ENCODE peak calls at places on chromosomes 13 and 19, in four cellular contexts. U is NT2/D1, X is left ventricle myocardium inferior, M is pancreas. C is an unnamed sample.

GRCh38 chr19:47560999-47561398 is 11.9 kb downstream of the ZNF541 start:
- DNase-seq in U (no peak), X (no peak), M (no peak), C (no peak)

GRCh38 chr13:65917731-65918130 is 1312.4 kb downstream of the PCDH9 start:
- DNase-seq in U (no peak), X (no peak), M (no peak), C (no peak)

GRCh38 chr19:5335593-5335992 is 5.0 kb downstream of the PTPRS start:
- DNase-seq in U (no peak), X (no peak), M (no peak), C (no peak)

GRCh38 chr19:53927745-53928144 is 18.7 kb downstream of the CACNG7 start:
- DNase-seq in U (peak; percentile 87), X (no peak), M (no peak), C (peak; percentile 74)

GRCh38 chr13:53200498-53201453 is 172.2 kb downstream of the OLFM4 start:
- DNase-seq in U (peak; percentile 47), X (peak; percentile 23), M (peak; percentile 67), C (no peak)

GRCh38 chr13:75870397-75870801 is 234.3 kb downstream of the LMO7 start:
- DNase-seq in U (no peak), X (no peak), M (no peak), C (no peak)

GRCh38 chr13:106475852-106476251 is 59.6 kb downstream of the EFNB2 start:
- DNase-seq in U (no peak), X (no peak), M (no peak), C (no peak)

GRCh38 chr19:32188921-32189320 is 156.5 kb upstream of the ZNF507 start:
- DNase-seq in U (no peak), X (no peak), M (no peak), C (no peak)

GRCh38 chr13:71828564-71828963 is 38.4 kb downstream of the DACH1 start:
- DNase-seq in U (no peak), X (no peak), M (no peak), C (peak; percentile 15)

GRCh38 chr13:100203696-100204367 is 114.9 kb downstream of the PCCA start:
- DNase-seq in U (no peak), X (no peak), M (no peak), C (no peak)

GRCh38 chr19:31308781-31309180 is 40.5 kb downstream of the TSHZ3 start:
- DNase-seq in U (no peak), X (no peak), M (no peak), C (no peak)

GRCh38 chr19:58154287-58154678 is 3.7 kb upstream of the ZNF329 start:
- DNase-seq in U (peak; percentile 11), X (peak; percentile 34), M (peak; percentile 26), C (no peak)

GRCh38 chr13:96728463-96728862 is 265.8 kb downstream of the OXGR1 start:
- DNase-seq in U (no peak), X (no peak), M (no peak), C (no peak)

GRCh38 chr13:40116008-40116407 is 460.5 kb downstream of the COG6 start:
- DNase-seq in U (no peak), X (no peak), M (no peak), C (peak; percentile 50)

GRCh38 chr13:83622422-83622784 is 259.9 kb downstream of the SLITRK1 start:
- DNase-seq in U (no peak), X (no peak), M (no peak), C (no peak)

GRCh38 chr13:110788778-110789177 is 75.3 kb downstream of the ING1 start:
- DNase-seq in U (no peak), X (no peak), M (no peak), C (no peak)

GRCh38 chr13:77002590-77003190 is 10.8 kb downstream of the CLN5 start:
- DNase-seq in U (no peak), X (no peak), M (no peak), C (no peak)

GRCh38 chr13:46756977-46757376 is 40.0 kb downstream of the ESD start:
- DNase-seq in U (no peak), X (no peak), M (no peak), C (no peak)

GRCh38 chr13:100530645-100531044 is 57.9 kb downstream of the GGACT start:
- DNase-seq in U (no peak), X (no peak), M (no peak), C (no peak)

GRCh38 chr13:30021611-30022010 is 171.2 kb upstream of the UBL3 start:
- DNase-seq in U (no peak), X (no peak), M (no peak), C (no peak)

GRCh38 chr13:105329359-105329758 is 1206.1 kb downstream of the EFNB2 start:
- DNase-seq in U (no peak), X (no peak), M (no peak), C (no peak)

GRCh38 chr13:35916186-35916585 is 215.0 kb downstream of the DCLK1 start:
- DNase-seq in U (no peak), X (no peak), M (no peak), C (peak; percentile 79)

GRCh38 chr19:38202504-38202903 is 21.5 kb downstream of the DPF1 start:
- DNase-seq in U (no peak), X (no peak), M (no peak), C (no peak)

GRCh38 chr19:49696865-49697264 is 5.9 kb downstream of the CPT1C start:
- DNase-seq in U (no peak), X (no peak), M (no peak), C (no peak)

GRCh38 chr13:44132710-44133109 is 240.9 kb upstream of the SERP2 start:
- DNase-seq in U (no peak), X (peak; percentile 70), M (peak; percentile 54), C (no peak)

GRCh38 chr13:33543631-33544030 is 258.1 kb upstream of the STARD13 start:
- DNase-seq in U (no peak), X (no peak), M (no peak), C (no peak)

GRCh38 chr13:105961438-105961837 is 574.0 kb downstream of the EFNB2 start:
- DNase-seq in U (no peak), X (no peak), M (no peak), C (no peak)

GRCh38 chr19:29967623-29968022 is 25.6 kb downstream of the URI1 start:
- DNase-seq in U (no peak), X (no peak), M (no peak), C (no peak)

GRCh38 chr13:111539791-111540446 is 219.5 kb downstream of the TEX29 start:
- DNase-seq in U (no peak), X (no peak), M (no peak), C (no peak)

GRCh38 chr13:31204592-31204991 is 4.8 kb downstream of the B3GLCT start:
- DNase-seq in U (no peak), X (no peak), M (no peak), C (no peak)

GRCh38 chr19:13103961-13104847 is 1.5 kb upstream of the LYL1 start:
- DNase-seq in U (no peak), X (peak; percentile 79), M (peak; percentile 47), C (no peak)

GRCh38 chr13:74052402-74052928 is 81.7 kb downstream of the KLF12 start:
- DNase-seq in U (no peak), X (no peak), M (no peak), C (no peak)

GRCh38 chr19:49878744-49879070 is 1.2 kb downstream of the TBC1D17 start:
- DNase-seq in U (no peak), X (no peak), M (peak; percentile 44), C (no peak)

GRCh38 chr13:91172160-91172559 is 175.3 kb upstream of the MIR17HG start:
- DNase-seq in U (no peak), X (no peak), M (no peak), C (no peak)

GRCh38 chr19:6076675-6077463 is 33.4 kb downstream of the RFX2 start:
- DNase-seq in U (no peak), X (no peak), M (no peak), C (no peak)

GRCh38 chr19:41161903-41162302 is 31.1 kb upstream of the CYP2S1 start:
- DNase-seq in U (no peak), X (no peak), M (no peak), C (peak; percentile 56)

GRCh38 chr19:16654621-16655020 is 5.3 kb downstream of the SMIM7 start:
- DNase-seq in U (no peak), X (no peak), M (no peak), C (peak; percentile 18)

GRCh38 chr19:35828694-35829301 is 16.2 kb upstream of the PRODH2 start:
- DNase-seq in U (peak; percentile 32), X (peak; percentile 53), M (no peak), C (peak; percentile 29)

GRCh38 chr19:2542341-2543069 is 66.6 kb downstream of the GADD45B start:
- DNase-seq in U (no peak), X (peak; percentile 20), M (no peak), C (no peak)
- H3K4me1 ChIP-seq in U (peaks cover 21% of the 10 kb centered on the region), X (peaks cover 76% of the 10 kb centered on the region), M (peaks cover 22% of the 10 kb centered on the region), C (peaks cover 39% of the 10 kb centered on the region)

DNA sequence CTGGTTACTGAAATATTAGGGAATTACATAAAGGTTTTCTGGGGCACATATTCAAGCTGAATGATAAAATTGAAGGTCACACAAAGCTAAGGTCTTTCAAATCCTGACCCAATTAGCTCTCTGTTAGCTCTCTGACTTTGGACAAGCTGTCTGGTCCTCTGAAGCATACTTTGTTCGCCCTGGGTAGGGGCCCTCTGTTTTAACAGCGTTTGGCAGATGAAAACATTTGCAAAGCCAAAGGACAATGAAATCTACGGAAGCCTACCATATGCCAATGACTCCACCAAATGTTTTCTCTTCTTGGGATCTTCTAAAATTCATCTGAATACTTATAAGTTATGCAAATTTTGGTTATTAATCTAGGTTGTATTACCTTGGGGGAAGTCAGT is 14.5 kb upstream of the GJA3 start:
- DNase-seq in U (no peak), X (no peak), M (no peak), C (no peak)
- H3K4me3 ChIP-seq in U (no peak overlapping the region), X (no peak overlapping the region), M (peak overlapping the region; percentile 11), C (no peak overlapping the region)

GRCh38 chr19:27765397-27765796 is 1447.6 kb downstream of the UQCRFS1 start:
- DNase-seq in U (no peak), X (no peak), M (no peak), C (no peak)

GRCh38 chr19:27765912-27766725 is 1446.8 kb downstream of the UQCRFS1 start:
- DNase-seq in U (no peak), X (no peak), M (no peak), C (no peak)

GRCh38 chr19:27759896-27760295 is 1453.1 kb downstream of the UQCRFS1 start:
- DNase-seq in U (no peak), X (no peak), M (no peak), C (no peak)

GRCh38 chr19:27764186-27764804 is 1448.7 kb downstream of the UQCRFS1 start:
- DNase-seq in U (no peak), X (no peak), M (no peak), C (no peak)

DNA sequence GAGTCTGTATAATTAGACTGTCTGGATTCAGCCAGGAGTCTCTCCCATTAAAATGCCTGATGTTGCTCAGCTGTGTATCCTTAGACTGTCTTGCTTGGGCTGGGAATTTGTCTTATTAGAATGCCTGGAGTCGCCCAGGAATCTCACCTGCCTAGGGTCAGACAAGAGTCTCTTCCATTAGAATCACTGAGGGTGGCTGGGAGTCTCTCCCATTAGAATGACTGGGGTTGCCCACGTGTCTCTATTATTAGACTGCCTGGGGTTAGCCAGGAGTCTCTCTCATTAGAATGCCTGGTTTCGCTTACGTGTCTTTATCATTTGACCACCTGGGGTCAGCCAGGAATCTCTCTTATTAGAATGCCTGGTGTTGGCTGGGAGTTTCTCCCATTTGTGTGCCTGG is 1450.0 kb downstream of the UQCRFS1 start:
- DNase-seq in U (no peak), X (no peak), M (no peak), C (no peak)
- H3K9me3 ChIP-seq in U (peaks cover 17% of the 10 kb centered on the region), X (peaks cover 53% of the 10 kb centered on the region), M (no peaks in the 10 kb centered on the region), C (no peaks in the 10 kb centered on the region)

DNA sequence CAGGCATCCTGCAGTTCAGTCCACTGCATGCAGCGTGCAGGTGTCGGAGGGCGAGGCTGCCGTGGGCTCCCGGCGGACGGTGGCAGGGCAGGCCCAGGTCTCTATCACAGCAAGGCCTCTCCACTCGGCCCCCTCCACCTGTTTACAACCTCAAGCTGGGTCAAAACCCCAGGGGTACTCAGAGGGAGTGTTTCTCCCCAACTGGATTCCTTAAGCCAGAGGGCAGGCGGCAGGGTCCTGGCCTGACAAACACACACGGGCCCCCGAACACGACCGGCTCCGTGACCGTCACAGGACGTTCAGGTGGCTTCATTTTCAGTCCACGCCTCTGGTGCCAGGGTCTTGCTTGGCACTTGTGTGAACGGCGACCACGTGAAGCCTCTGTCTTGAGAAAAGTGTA is 23.5 kb downstream of the RASA3 start:
- DNase-seq in U (no peak), X (no peak), M (no peak), C (no peak)
- H3K4me1 ChIP-seq in U (peaks cover 32% of the 10 kb centered on the region), X (peaks cover 36% of the 10 kb centered on the region), M (no peaks in the 10 kb centered on the region), C (peaks cover 2% of the 10 kb centered on the region)